ENCODE peak calls at places on chromosomes 4 and X, in ten cellular contexts. E, W, T, U, F, O, G, Q, R and X are unnamed samples.

GRCh38 chr4:110622841-110623709 is at the start of gene PITX2:
- DNase-seq in E (peak), O (peak), T (peak), W (peak), U (peak), F (peak), Q (no peak), R (peak), G (peak), X (peak)

GRCh38 chrX:68912113-68912980 is 83.5 kb downstream of the EFNB1 start:
- DNase-seq in O (no peak), E (no peak), Q (no peak), G (no peak), W (peak), T (no peak), U (no peak), F (no peak), R (no peak), X (no peak)

GRCh38 chr4:32207456-32207855 is 1487.3 kb downstream of the PCDH7 start:
- DNase-seq in Q (no peak), F (no peak), T (no peak), U (no peak), O (no peak), G (no peak), R (no peak), E (no peak), W (no peak), X (no peak)

GRCh38 chr4:126051709-126052424 is 737.1 kb downstream of the FAT4 start:
- DNase-seq in T (no peak), G (peak), R (no peak), E (no peak), W (no peak), O (no peak), F (no peak), Q (no peak), U (no peak), X (no peak)

GRCh38 chrX:50648151-50648550 is 165.8 kb downstream of the SHROOM4 start:
- DNase-seq in E (no peak), T (no peak), G (no peak), R (no peak), Q (no peak), W (no peak), O (no peak), U (no peak), F (no peak), X (no peak)

GRCh38 chr4:91502365-91502764 is 801.4 kb upstream of the GRID2 start:
- DNase-seq in G (no peak), U (no peak), Q (peak), W (no peak), E (no peak), T (peak), F (no peak), R (no peak), O (no peak), X (no peak)

GRCh38 chrX:70592091-70592490 is 147.5 kb downstream of the DLG3 start:
- DNase-seq in E (no peak), W (no peak), F (no peak), Q (peak), O (no peak), G (no peak), T (peak), U (no peak), R (no peak), X (no peak)

GRCh38 chr4:34412233-34412632 is 1832.1 kb downstream of the ARAP2 start:
- DNase-seq in G (no peak), R (no peak), U (no peak), F (no peak), E (no peak), Q (no peak), T (no peak), O (no peak), W (no peak), X (no peak)

GRCh38 chr4:38188631-38189101 is 228.5 kb downstream of the PTTG2 start:
- DNase-seq in E (no peak), G (peak), O (no peak), W (no peak), R (no peak), Q (no peak), U (no peak), F (no peak), T (peak), X (no peak)

GRCh38 chr4:118282692-118283091 is 70.1 kb downstream of the PRSS12 start:
- DNase-seq in E (no peak), Q (peak), O (no peak), W (no peak), U (no peak), G (no peak), R (no peak), T (no peak), F (no peak), X (no peak)

GRCh38 chrX:4379071-4379470 is 665.6 kb upstream of the PRKX start:
- DNase-seq in U (no peak), W (no peak), G (no peak), F (no peak), R (no peak), Q (no peak), O (no peak), E (no peak), T (no peak), X (no peak)

GRCh38 chr4:172998527-172999469 is 169.8 kb upstream of the GALNT7 start:
- DNase-seq in U (no peak), O (no peak), E (no peak), W (no peak), R (no peak), T (no peak), G (no peak), F (no peak), Q (peak), X (no peak)

GRCh38 chr4:119189638-119190037 is 22.9 kb upstream of the USP53 start:
- DNase-seq in G (no peak), W (no peak), F (no peak), T (no peak), O (no peak), U (no peak), E (no peak), R (no peak), Q (no peak), X (no peak)

GRCh38 chr4:137545461-137545861 is 13.2 kb upstream of the PCDH18 start:
- DNase-seq in T (no peak), W (no peak), R (no peak), F (peak), Q (no peak), E (no peak), O (no peak), G (peak), U (peak), X (no peak)

GRCh38 chr4:17633600-17633999 is 19.2 kb downstream of the MED28 start:
- DNase-seq in O (no peak), U (no peak), W (no peak), T (no peak), Q (no peak), E (no peak), R (no peak), F (no peak), G (no peak), X (no peak)

DNA sequence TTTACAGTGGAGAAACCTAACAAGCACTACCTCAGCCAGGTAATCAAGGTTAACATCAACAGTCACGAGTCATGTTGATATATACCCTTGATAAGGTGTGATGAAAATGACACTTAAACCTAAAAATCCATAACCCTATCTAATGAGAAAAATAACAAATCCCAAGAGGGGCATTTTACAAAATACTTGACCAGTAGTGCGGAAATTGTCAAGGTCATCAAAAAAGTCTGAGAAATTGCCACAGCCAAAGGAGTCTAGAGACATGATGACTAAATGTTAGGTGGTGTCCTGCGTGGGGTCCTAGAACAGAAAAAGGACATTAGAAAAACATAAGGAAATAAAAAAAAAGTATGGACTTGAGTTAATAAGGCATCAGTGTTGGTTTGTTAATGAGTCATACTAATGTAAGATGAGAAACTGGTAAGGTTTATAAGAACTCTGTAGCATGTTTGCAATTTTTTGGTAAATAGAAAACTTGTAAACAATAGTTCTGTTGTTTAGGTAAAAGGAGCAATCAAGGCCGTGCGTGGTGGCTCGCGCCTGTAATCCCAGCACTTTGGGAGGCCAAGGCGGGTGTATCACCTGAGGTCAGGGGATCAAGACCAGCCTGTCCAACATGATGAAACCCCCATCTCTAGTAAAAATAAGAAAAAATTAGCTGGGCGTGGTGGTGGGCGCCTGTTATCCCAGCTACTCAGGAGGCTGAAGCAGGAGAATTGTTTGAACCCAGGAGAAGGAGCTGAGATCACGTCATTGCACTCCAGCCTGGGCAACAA is 2.9 kb downstream of the RPL36A start:
- DNase-seq in U (no peak), G (no peak), W (no peak), T (no peak), Q (no peak), F (no peak), R (no peak), E (no peak), O (no peak), X (no peak)
- TF ChIP-seq POLR2A in U (no peak), G (no peak), W (no peak), T (no peak), Q (peak), F (no peak), R (no peak), E (no peak), O (no peak), X (no peak)

DNA sequence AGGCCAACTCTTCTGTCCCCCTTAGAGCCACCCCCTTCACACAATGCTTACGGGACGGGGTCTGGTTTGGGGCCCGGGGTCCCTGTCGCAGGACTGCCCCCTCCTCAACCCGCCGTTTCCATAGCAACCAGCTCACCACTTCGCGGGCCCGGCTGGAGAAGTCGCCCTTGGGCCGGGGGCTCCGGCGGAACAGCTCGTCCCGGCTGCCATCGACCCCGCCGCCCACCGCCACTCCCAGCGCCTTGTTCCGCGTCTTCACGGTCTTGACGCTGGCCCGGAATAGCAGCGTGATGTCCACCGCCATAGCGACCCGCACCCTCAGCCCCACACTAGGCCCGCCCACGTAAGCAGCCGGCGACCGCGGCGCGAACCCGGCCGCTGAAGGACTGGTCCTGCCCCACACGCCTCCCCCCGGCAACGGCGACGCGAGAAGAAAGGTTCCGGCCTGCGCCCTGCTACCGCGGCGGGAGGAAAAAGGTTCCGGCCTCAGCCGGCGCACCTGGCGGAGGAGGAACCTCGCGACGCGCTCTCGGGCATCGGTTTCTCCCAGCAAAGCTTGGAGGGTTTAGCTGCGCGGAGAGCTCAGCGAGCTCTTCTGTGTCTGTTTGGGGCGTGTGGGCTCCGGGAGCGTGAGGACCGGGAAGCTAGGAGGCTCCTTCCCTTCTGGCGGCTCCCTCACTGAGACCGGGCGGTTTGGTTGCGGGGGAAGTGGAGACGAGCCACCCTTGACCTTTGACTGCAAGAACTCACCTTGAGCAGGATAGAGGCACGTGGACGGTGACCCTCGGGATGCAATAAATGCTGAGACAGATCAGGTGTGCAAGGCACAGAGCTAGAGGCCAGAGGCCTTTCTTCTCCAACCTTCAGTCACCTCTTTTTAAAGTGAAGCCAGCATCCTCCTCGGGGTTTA is at the start of gene STX18:
- DNase-seq in O (peak), U (peak), W (peak), F (peak), T (peak), G (peak), R (peak), Q (peak), E (peak), X (peak)
- TF ChIP-seq POLR2A in O (no peak), U (peak), W (peak), F (peak), T (peak), G (no peak), R (peak), Q (peak), E (no peak), X (peak)

DNA sequence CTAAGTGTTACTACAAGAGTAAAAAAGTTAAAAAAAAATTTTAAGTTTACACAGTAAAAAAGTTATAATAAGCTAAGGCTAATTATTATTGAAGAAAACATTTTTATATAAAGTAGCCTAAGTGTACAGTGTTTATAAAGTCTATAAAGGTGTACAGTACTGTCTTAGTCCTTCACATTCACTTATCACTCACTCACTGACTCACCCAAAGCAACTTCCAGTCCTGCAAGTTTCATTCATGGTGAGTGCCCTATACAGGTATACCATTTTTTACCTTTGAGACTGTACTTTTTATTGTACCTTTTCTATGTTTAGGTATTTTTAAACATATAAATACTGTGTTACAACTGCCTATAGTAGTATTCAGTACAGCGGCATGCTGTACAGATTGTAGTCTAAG is 74.2 kb downstream of the TMEM165 start:
- DNase-seq in R (no peak), E (no peak), T (no peak), O (no peak), F (no peak), G (no peak), W (no peak), U (no peak), Q (no peak), X (no peak)
- TF ChIP-seq POLR2A in R (no peak), E (no peak), T (no peak), O (no peak), F (no peak), G (no peak), W (no peak), U (no peak), Q (no peak), X (no peak)

GRCh38 chrX:129540725-129541184 is 696 bp downstream of the OCRL start:
- DNase-seq in W (peak), Q (peak), G (peak), T (no peak), U (peak), F (peak), O (no peak), R (no peak), E (peak), X (no peak)

GRCh38 chrX:129534816-129535578 is 5.1 kb upstream of the OCRL start:
- DNase-seq in G (no peak), R (no peak), F (no peak), E (no peak), W (no peak), T (no peak), Q (no peak), U (no peak), O (no peak), X (no peak)

GRCh38 chrX:129544780-129545179 is 4.7 kb downstream of the OCRL start:
- DNase-seq in O (no peak), F (no peak), Q (no peak), T (no peak), U (no peak), G (no peak), E (no peak), R (no peak), W (no peak), X (no peak)

GRCh38 chrX:129545408-129545807 is 5.3 kb downstream of the OCRL start:
- DNase-seq in F (no peak), Q (no peak), T (no peak), E (no peak), R (no peak), U (no peak), W (no peak), O (no peak), G (no peak), X (no peak)

GRCh38 chrX:129540068-129540653 is at the start of gene OCRL:
- DNase-seq in W (peak), T (peak), U (peak), E (peak), O (peak), Q (peak), G (peak), F (peak), R (peak), X (peak)
- TF ChIP-seq POLR2A in W (no peak), T (no peak), U (no peak), E (no peak), O (no peak), Q (peak), G (no peak), F (peak), R (no peak), X (no peak)

GRCh38 chr4:48255959-48256342 is 13.7 kb downstream of the TEC start:
- DNase-seq in O (no peak), T (no peak), Q (no peak), U (no peak), R (no peak), G (no peak), F (no peak), W (no peak), E (no peak), X (no peak)

GRCh38 chr4:48252313-48252712 is 17.3 kb downstream of the TEC start:
- DNase-seq in T (no peak), F (no peak), U (no peak), Q (no peak), O (no peak), R (no peak), G (no peak), E (no peak), W (no peak), X (no peak)

GRCh38 chr4:48254381-48255072 is 15.1 kb downstream of the TEC start:
- DNase-seq in O (no peak), Q (no peak), U (no peak), R (no peak), E (no peak), W (no peak), G (no peak), T (no peak), F (peak), X (no peak)

GRCh38 chr4:48258845-48259397 is 10.7 kb downstream of the TEC start:
- DNase-seq in E (no peak), O (no peak), U (no peak), G (no peak), Q (no peak), W (no peak), T (no peak), R (no peak), F (no peak), X (no peak)

GRCh38 chr4:48255130-48255958 is 14.3 kb downstream of the TEC start:
- DNase-seq in F (no peak), W (no peak), G (no peak), O (no peak), T (no peak), R (no peak), U (no peak), E (no peak), Q (no peak), X (no peak)
- TF ChIP-seq POLR2A in F (no peak), W (no peak), G (no peak), O (no peak), T (no peak), R (no peak), U (no peak), E (no peak), Q (no peak), X (no peak)

GRCh38 chr4:184382189-184382846 is 92.0 kb downstream of the IRF2 start:
- DNase-seq in Q (peak), T (no peak), E (no peak), O (no peak), U (no peak), G (no peak), R (no peak), W (no peak), F (no peak), X (no peak)
- TF ChIP-seq POLR2A in Q (no peak), T (no peak), E (no peak), O (no peak), U (no peak), G (no peak), R (no peak), W (no peak), F (no peak), X (no peak)

DNA sequence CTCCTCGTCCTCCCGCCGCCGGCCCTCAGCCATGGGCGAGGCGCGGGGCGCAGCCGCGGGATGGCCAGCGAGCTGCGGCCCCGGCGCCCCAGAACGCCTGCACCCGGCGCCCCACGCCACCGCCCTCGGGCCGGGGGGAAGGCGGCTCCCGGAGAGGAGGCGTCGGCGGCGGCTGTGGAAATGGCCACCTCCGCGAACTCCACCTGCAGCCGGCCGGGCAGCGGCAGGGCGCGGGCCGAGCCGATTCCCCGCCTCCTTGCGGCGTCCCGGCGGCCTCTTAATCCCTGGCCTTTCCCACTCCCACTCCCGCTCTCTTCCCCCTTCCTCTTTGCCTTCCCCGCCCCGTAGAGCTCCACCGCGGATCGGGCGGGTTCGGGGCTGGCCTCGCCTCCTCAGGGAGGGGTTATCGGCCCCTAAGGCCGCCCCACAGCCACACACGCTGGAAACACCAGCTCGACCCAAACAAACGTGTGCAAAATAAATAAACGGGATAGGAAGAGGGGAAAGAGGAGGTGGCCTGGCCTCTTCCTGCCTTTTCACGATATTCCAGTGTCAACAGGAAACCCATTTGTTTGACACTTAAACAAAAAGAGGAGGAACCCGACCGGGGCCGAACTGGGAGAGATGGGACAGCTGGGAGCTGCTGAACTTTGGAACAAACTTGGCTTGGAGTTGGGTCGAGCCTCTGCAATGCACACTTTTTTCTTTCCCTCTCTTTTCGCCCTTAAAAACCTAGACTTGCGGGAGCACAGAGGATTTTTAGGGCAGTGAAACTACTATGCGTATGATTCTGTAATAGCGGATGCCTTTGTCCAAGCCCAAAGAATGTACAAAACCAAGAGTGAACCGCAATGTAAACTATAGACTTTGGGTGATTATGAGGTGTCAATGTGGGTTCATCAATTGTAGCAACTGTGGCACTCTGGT is at the start of gene SH3D19:
- DNase-seq in G (peak), T (peak), Q (no peak), E (peak), U (peak), R (peak), O (peak), W (peak), F (peak), X (peak)
- TF ChIP-seq POLR2A in G (no peak), T (no peak), Q (no peak), E (no peak), U (peak), R (no peak), O (no peak), W (peak), F (peak), X (peak)

GRCh38 chrX:3286196-3286920 is 60.1 kb downstream of the MXRA5 start:
- DNase-seq in O (no peak), W (no peak), F (no peak), G (no peak), U (no peak), E (no peak), T (peak), R (no peak), Q (no peak), X (no peak)
- TF ChIP-seq POLR2A in O (no peak), W (no peak), F (no peak), G (no peak), U (no peak), E (no peak), T (no peak), R (no peak), Q (no peak), X (no peak)

GRCh38 chr4:8470451-8471024 is 30.0 kb downstream of the TRMT44 start:
- DNase-seq in F (no peak), E (no peak), R (no peak), W (peak), G (no peak), U (no peak), T (no peak), O (no peak), Q (no peak), X (no peak)
- TF ChIP-seq POLR2A in F (no peak), E (no peak), R (no peak), W (no peak), G (no peak), U (no peak), T (no peak), O (no peak), Q (no peak), X (no peak)